ENCODE peak calls at places on chromosomes 13 and 19, in seven cellular contexts. One of them, this sample, is unnamed.
A peak's percentile ranks its signal among the peaks of the same experiment; 100 is the strongest.

GRCh38 chr13:34939771-34940170 is 2.3 kb upstream of the NBEA start:
- DNase-seq in activated T-cell treated with anti-CD3 and anti-CD28 coated beads for 1 hour: no peak
- DNase-seq in activated T-helper 1 cell treated with anti-CD3 and anti-CD28 coated beads, Interleukin-2, amount 50 U/mL, for 16 hours: no peak
- DNase-seq in mucosa of gallbladder: no peak
- DNase-seq in Calu3: no peak
- DNase-seq in endodermal cell: no peak
- DNase-seq in left ventricle myocardium superior: no peak
- DNase-seq in this sample: no peak

GRCh38 chr13:106393776-106394175 is 141.7 kb downstream of the EFNB2 start:
- DNase-seq in activated T-cell treated with anti-CD3 and anti-CD28 coated beads for 1 hour: no peak
- DNase-seq in activated T-helper 1 cell treated with anti-CD3 and anti-CD28 coated beads, Interleukin-2, amount 50 U/mL, for 16 hours: no peak
- DNase-seq in mucosa of gallbladder: no peak
- DNase-seq in Calu3: no peak
- DNase-seq in endodermal cell: no peak
- DNase-seq in left ventricle myocardium superior: no peak
- DNase-seq in this sample: peak; percentile 99

GRCh38 chr19:413756-414420 is 4.9 kb upstream of the C2CD4C start:
- DNase-seq in activated T-cell treated with anti-CD3 and anti-CD28 coated beads for 1 hour: no peak
- DNase-seq in activated T-helper 1 cell treated with anti-CD3 and anti-CD28 coated beads, Interleukin-2, amount 50 U/mL, for 16 hours: no peak
- DNase-seq in mucosa of gallbladder: no peak
- DNase-seq in Calu3: no peak
- DNase-seq in endodermal cell: no peak
- DNase-seq in left ventricle myocardium superior: no peak
- DNase-seq in this sample: no peak

GRCh38 chr13:51793570-51794273 is 10.2 kb downstream of the DHRS12 start:
- DNase-seq in activated T-cell treated with anti-CD3 and anti-CD28 coated beads for 1 hour: no peak
- DNase-seq in activated T-helper 1 cell treated with anti-CD3 and anti-CD28 coated beads, Interleukin-2, amount 50 U/mL, for 16 hours: no peak
- DNase-seq in mucosa of gallbladder: no peak
- DNase-seq in Calu3: no peak
- DNase-seq in endodermal cell: no peak
- DNase-seq in left ventricle myocardium superior: no peak
- DNase-seq in this sample: peak; percentile 86

GRCh38 chr13:83815598-83815997 is 66.7 kb downstream of the SLITRK1 start:
- DNase-seq in activated T-cell treated with anti-CD3 and anti-CD28 coated beads for 1 hour: no peak
- DNase-seq in activated T-helper 1 cell treated with anti-CD3 and anti-CD28 coated beads, Interleukin-2, amount 50 U/mL, for 16 hours: no peak
- DNase-seq in mucosa of gallbladder: no peak
- DNase-seq in Calu3: no peak
- DNase-seq in endodermal cell: no peak
- DNase-seq in left ventricle myocardium superior: no peak
- DNase-seq in this sample: no peak

GRCh38 chr19:38425810-38426466 is at the start of gene RASGRP4:
- DNase-seq in activated T-cell treated with anti-CD3 and anti-CD28 coated beads for 1 hour: no peak
- DNase-seq in activated T-helper 1 cell treated with anti-CD3 and anti-CD28 coated beads, Interleukin-2, amount 50 U/mL, for 16 hours: no peak
- DNase-seq in mucosa of gallbladder: no peak
- DNase-seq in Calu3: no peak
- DNase-seq in endodermal cell: peak; percentile 66
- DNase-seq in left ventricle myocardium superior: peak; percentile 64
- DNase-seq in this sample: no peak

GRCh38 chr13:98454389-98454881 is 122.5 kb downstream of the STK24 start:
- DNase-seq in activated T-cell treated with anti-CD3 and anti-CD28 coated beads for 1 hour: no peak
- DNase-seq in activated T-helper 1 cell treated with anti-CD3 and anti-CD28 coated beads, Interleukin-2, amount 50 U/mL, for 16 hours: no peak
- DNase-seq in mucosa of gallbladder: peak; percentile 34
- DNase-seq in Calu3: no peak
- DNase-seq in endodermal cell: no peak
- DNase-seq in left ventricle myocardium superior: peak; percentile 59
- DNase-seq in this sample: peak; percentile 32

GRCh38 chr19:23698711-23699520 is 11.9 kb upstream of the ZNF675 start:
- DNase-seq in activated T-cell treated with anti-CD3 and anti-CD28 coated beads for 1 hour: no peak
- DNase-seq in activated T-helper 1 cell treated with anti-CD3 and anti-CD28 coated beads, Interleukin-2, amount 50 U/mL, for 16 hours: no peak
- DNase-seq in mucosa of gallbladder: no peak
- DNase-seq in Calu3: no peak
- DNase-seq in endodermal cell: no peak
- DNase-seq in left ventricle myocardium superior: no peak
- DNase-seq in this sample: peak; percentile 31

GRCh38 chr13:98549006-98549727 is 27.7 kb downstream of the STK24 start:
- DNase-seq in activated T-cell treated with anti-CD3 and anti-CD28 coated beads for 1 hour: no peak
- DNase-seq in activated T-helper 1 cell treated with anti-CD3 and anti-CD28 coated beads, Interleukin-2, amount 50 U/mL, for 16 hours: no peak
- DNase-seq in mucosa of gallbladder: no peak
- DNase-seq in Calu3: no peak
- DNase-seq in endodermal cell: no peak
- DNase-seq in left ventricle myocardium superior: no peak
- DNase-seq in this sample: peak; percentile 80

GRCh38 chr19:11142528-11143171 is 12.9 kb downstream of the SPC24 start:
- DNase-seq in activated T-cell treated with anti-CD3 and anti-CD28 coated beads for 1 hour: no peak
- DNase-seq in activated T-helper 1 cell treated with anti-CD3 and anti-CD28 coated beads, Interleukin-2, amount 50 U/mL, for 16 hours: no peak
- DNase-seq in mucosa of gallbladder: peak; percentile 89
- DNase-seq in Calu3: peak; percentile 93
- DNase-seq in endodermal cell: peak; percentile 94
- DNase-seq in left ventricle myocardium superior: peak; percentile 96
- DNase-seq in this sample: peak; percentile 80

GRCh38 chr13:30864352-30865130 is 41.5 kb upstream of the MEDAG start:
- DNase-seq in activated T-cell treated with anti-CD3 and anti-CD28 coated beads for 1 hour: no peak
- DNase-seq in activated T-helper 1 cell treated with anti-CD3 and anti-CD28 coated beads, Interleukin-2, amount 50 U/mL, for 16 hours: no peak
- DNase-seq in mucosa of gallbladder: no peak
- DNase-seq in Calu3: no peak
- DNase-seq in endodermal cell: peak; percentile 50
- DNase-seq in left ventricle myocardium superior: no peak
- DNase-seq in this sample: peak; percentile 41

This sample was measured in bronchial epithelial cell.